ENCODE peak calls at places on chromosomes 11 and 22, in four cellular contexts. W is cardiac fibroblast, Y is tibial artery, J is mesothelial cell of epicardium. M is an unnamed sample.

GRCh38 chr22:42949159-42949558 is 65.8 kb downstream of the PACSIN2 start:
- DNase-seq in Y (no peak), W (peak; percentile 80), J (no peak), M (no peak)

GRCh38 chr11:121291896-121292502 is 572 bp upstream of the SC5D start:
- DNase-seq in Y (no peak), W (no peak), J (no peak), M (no peak)

GRCh38 chr11:133403900-133404299 is 128.4 kb downstream of the OPCML start:
- DNase-seq in Y (no peak), W (no peak), J (no peak), M (no peak)

GRCh38 chr22:45709866-45710265 is 38.2 kb downstream of the ATXN10 start:
- DNase-seq in J (no peak), Y (no peak), W (peak; percentile 73), M (no peak)

GRCh38 chr11:128116447-128117240 is 470.7 kb downstream of the ETS1 start:
- DNase-seq in J (no peak), W (peak; percentile 65), Y (no peak), M (no peak)

GRCh38 chr11:45556851-45557707 is 108.3 kb downstream of the CHST1 start:
- DNase-seq in J (no peak), W (peak; percentile 93), Y (no peak), M (no peak)

GRCh38 chr11:120564573-120565301 is 53.2 kb downstream of the GRIK4 start:
- DNase-seq in W (peak; percentile 45), J (no peak), Y (no peak), M (no peak)

GRCh38 chr11:128686045-128686741 is 7.7 kb upstream of the FLI1 start:
- DNase-seq in W (no peak), J (no peak), Y (no peak), M (no peak)

GRCh38 chr11:120306519-120307242 is 18.4 kb upstream of the TLCD5 start:
- DNase-seq in Y (no peak), W (peak; percentile 95), J (no peak), M (no peak)

GRCh38 chr11:72578541-72578940 is 95.7 kb downstream of the PDE2A start:
- DNase-seq in J (no peak), W (no peak), Y (no peak), M (no peak)

GRCh38 chr11:20249313-20249873 is 89.1 kb upstream of the DBX1 start:
- DNase-seq in Y (no peak), J (no peak), W (no peak), M (no peak)

GRCh38 chr11:20248345-20248744 is 88.1 kb upstream of the DBX1 start:
- DNase-seq in W (no peak), Y (no peak), J (no peak), M (no peak)

GRCh38 chr11:20238712-20239111 is 78.4 kb upstream of the DBX1 start:
- DNase-seq in Y (no peak), W (no peak), J (no peak), M (no peak)

GRCh38 chr11:20247540-20248138 is 87.4 kb upstream of the DBX1 start:
- DNase-seq in W (no peak), J (no peak), Y (no peak), M (no peak)

DNA sequence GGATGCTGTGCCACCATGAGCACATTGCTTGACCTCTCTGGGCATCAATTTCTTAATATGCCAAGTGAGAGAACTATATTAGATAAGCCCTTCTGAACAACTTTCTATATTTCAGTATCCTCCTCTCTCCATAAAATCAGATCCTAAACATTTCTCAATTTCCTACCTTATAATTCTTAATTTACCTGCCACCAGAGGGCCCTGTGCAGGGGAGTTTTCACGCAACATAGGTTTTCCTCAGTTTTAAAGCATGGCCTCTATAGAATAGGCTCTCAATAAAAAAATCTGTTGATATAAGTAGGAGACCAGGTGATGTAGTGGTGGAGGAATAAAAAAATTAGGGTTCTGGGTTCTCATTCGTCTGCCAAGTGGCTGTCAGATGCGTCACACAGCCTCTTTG is 83.7 kb upstream of the DBX1 start:
- DNase-seq in J (no peak), W (peak; percentile 8), Y (no peak), M (no peak)
- TF ChIP-seq CTCF in J (no peak), W (peak; percentile 42), Y (no peak), M (peak; percentile 63)

GRCh38 chr11:67372993-67373915 is at the start of gene CLCF1:
- DNase-seq in Y (peak; percentile 78), W (peak; percentile 90), J (no peak), M (no peak)

GRCh38 chr11:67370351-67371076 is 2.9 kb downstream of the CLCF1 start:
- DNase-seq in W (peak; percentile 56), Y (no peak), J (no peak), M (no peak)

GRCh38 chr11:67371199-67371548 is 2.2 kb downstream of the CLCF1 start:
- DNase-seq in Y (no peak), W (no peak), J (no peak), M (no peak)

GRCh38 chr11:67372232-67372992 is 986 bp downstream of the CLCF1 start:
- DNase-seq in J (no peak), W (no peak), Y (no peak), M (no peak)

GRCh38 chr11:67371549-67372231 is 1.7 kb downstream of the CLCF1 start:
- DNase-seq in W (peak; percentile 67), Y (no peak), J (no peak), M (no peak)
- TF ChIP-seq CTCF in W (peak; percentile 69), Y (peak; percentile 53), J (peak; percentile 10), M (peak; percentile 64)

DNA sequence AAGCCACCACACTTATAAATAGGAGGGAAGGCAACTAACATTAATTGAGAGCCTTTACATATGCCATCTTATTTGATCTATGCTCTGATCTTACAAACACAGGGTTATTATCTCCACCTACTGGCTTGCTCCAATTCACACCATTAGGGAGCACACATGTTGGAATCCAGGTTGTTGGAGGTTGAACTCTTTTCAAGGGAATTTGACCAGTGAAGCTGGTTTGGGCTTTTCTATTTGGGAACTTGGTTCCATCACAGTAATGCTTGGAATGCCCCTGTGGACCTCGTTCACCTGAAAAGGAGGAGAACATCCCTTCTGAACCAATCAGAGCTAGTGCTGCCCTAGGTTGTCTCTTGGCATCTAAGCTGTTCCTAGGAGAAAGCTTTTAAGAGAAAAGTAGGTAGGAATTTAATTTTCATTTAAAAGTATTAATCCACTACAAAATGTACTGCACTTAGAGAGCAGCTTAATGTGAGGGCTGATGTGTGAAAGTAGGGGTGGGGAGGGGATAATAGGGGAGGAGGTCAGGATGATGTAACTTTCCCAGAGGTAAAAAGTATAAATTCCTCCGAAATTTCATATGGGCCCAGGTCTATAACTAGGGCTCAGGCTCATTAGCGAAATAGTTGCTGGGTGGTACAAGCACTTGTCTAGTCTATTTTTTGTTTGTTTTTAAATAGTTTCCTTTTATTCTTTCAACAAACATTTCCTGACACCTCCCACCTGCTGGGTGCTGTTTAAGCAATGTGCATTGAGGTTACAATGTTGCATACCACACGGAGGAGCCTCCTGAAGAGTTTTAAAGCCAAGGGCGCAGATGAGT is 7.6 kb upstream of the MICAL2 start:
- DNase-seq in J (no peak), W (no peak), Y (no peak), M (no peak)
- TF ChIP-seq CTCF in J (no peak), W (peak; percentile 9), Y (no peak), M (no peak)

GRCh38 chr11:124935548-124936514 is at the start of gene HEPACAM:
- DNase-seq in Y (no peak), W (no peak), J (no peak), M (no peak)

GRCh38 chr11:124938970-124939369 is 3.1 kb upstream of the HEPACAM start:
- DNase-seq in J (no peak), Y (no peak), W (no peak), M (no peak)

GRCh38 chr11:124937336-124937935 is 1.6 kb upstream of the HEPACAM start:
- DNase-seq in W (no peak), J (no peak), Y (no peak), M (no peak)

GRCh38 chr11:124938206-124938765 is 2.4 kb upstream of the HEPACAM start:
- DNase-seq in W (no peak), J (no peak), Y (no peak), M (no peak)

DNA sequence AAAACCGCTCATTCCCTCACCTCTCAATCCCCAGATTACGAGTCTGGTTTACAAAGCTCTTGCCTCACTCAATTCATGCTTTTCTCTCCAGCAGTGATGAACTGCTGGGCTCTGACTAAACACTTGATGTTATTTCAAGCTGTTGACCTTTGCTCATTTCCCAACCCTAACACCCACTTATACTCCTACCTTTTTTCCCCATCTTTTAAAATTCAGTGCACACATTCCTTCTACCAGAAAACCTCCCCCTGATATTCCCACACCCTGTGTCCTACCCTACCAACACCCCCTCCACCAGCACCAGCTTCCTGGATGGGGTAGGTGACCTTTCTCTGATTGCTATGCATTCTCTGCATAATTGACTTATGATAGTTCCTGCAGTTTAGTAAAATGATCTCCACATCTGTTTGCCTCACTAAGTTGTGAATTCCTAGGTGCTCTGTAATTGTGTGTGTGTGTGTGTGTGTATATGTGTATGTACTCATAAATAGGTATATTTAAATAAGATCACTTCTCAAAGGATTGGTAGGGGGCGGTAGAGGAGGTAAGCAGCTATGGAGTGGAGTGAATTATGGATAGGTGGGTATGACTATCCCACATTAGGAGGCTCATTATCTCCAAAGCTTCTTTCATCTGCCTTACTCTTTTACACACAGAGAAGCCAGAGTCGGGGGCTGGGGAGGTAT is 842 bp downstream of the HEPACAM start:
- DNase-seq in W (peak; percentile 85), Y (no peak), J (no peak), M (no peak)
- TF ChIP-seq CTCF in W (peak; percentile 9), Y (no peak), J (no peak), M (peak; percentile 32)

DNA sequence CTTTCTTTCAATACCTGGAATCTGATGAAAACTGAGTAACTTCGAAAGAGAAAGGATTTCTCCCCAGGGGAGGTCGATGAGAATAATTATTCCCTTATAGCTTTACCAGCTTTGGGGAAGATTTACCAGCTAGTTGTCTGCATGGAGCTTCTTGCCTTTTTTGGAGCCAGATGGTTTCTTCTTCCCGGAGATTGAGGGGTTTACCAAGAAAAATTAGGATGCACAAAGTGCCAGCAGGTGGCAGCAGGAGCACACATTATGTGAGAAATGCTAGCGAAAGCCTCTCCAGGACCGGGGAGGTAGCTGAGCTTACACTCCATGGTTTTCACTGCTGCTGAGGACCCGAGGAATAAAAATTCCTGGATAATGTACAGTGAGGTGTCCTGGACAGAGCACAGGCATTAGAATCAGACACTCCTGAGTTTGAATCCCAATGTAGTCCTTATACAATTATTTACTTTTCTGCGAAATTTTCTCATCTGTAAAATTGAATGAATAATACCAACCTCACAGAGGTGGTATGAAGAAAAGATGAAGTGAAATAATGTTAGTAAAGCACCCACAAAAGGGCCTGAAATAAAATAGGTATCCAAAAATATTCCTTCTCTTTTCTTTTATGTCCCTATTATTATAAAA is 46.0 kb upstream of the PARVA start:
- DNase-seq in W (peak; percentile 91), Y (peak; percentile 80), J (peak; percentile 59), M (peak; percentile 85)
- TF ChIP-seq CTCF in W (peak; percentile 73), Y (peak; percentile 74), J (peak; percentile 80), M (peak; percentile 95)

DNA sequence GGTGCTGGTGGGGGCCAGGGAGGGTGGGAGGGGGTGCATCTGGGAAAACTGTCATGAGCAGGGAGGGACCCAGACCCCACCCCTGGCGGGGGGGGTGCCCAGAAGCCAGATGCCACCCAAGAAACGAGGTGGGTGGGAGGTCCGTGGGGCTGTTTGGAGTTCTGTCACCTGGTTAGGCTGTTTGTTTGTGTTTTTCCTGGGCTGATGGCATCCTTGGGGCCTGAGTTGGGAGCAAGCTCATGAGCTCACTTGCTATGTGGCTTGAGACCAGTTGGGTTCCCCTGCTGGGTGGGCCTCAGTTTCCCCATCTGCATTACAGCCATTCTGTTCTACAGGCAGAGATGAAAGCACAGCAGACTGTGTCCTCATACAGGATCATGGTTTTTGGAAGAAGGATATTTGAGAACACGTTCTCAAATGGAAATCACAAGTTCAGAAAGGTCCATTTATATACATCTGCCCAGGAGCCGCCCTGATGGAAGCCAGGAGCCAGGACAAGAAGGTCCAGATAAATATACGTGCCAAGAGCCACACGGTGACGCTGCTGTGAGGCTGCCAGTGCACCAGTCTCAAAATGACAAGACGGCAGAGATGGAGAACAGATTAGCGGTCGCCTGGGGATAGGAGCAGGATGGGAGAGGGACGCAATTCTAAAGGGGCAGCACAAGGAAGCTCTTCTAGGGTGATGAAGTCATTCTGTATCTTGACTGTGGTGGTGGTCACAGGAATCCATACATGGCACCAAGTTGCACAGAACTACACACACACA is 312.9 kb downstream of the MN1 start:
- DNase-seq in Y (peak; percentile 32), J (no peak), W (no peak), M (no peak)
- TF ChIP-seq CTCF in Y (peak; percentile 34), J (no peak), W (no peak), M (no peak)